ENCODE peak calls at places on chromosomes 3 and 15, in four cellular contexts. One of them, this sample, is unnamed.

GRCh38 chr3:76011121-76011520 is 225.8 kb upstream of the ZNF717 start:
- DNase-seq in adrenal gland: no peak
- DNase-seq in HEK293T: no peak
- DNase-seq in fibroblast of lung: no peak
- DNase-seq in this sample: no peak

GRCh38 chr3:181362378-181362777 is 349.3 kb upstream of the SOX2 start:
- DNase-seq in adrenal gland: peak
- DNase-seq in HEK293T: no peak
- DNase-seq in fibroblast of lung: no peak
- DNase-seq in this sample: no peak

GRCh38 chr3:120239644-120240043 is 45.4 kb downstream of the GPR156 start:
- DNase-seq in adrenal gland: no peak
- DNase-seq in HEK293T: no peak
- DNase-seq in fibroblast of lung: no peak
- DNase-seq in this sample: no peak

GRCh38 chr15:82597815-82598214 is 49.3 kb downstream of the CPEB1 start:
- DNase-seq in adrenal gland: no peak
- DNase-seq in HEK293T: no peak
- DNase-seq in fibroblast of lung: no peak
- DNase-seq in this sample: no peak

GRCh38 chr3:188361888-188362287 is 207.9 kb downstream of the LPP start:
- DNase-seq in adrenal gland: no peak
- DNase-seq in HEK293T: no peak
- DNase-seq in fibroblast of lung: no peak
- DNase-seq in this sample: no peak

GRCh38 chr3:2944628-2945027 is 165.5 kb downstream of the IL5RA start:
- DNase-seq in adrenal gland: no peak
- DNase-seq in HEK293T: no peak
- DNase-seq in fibroblast of lung: no peak
- DNase-seq in this sample: no peak

GRCh38 chr15:58249646-58250312 is 111.6 kb downstream of the AQP9 start:
- DNase-seq in adrenal gland: no peak
- DNase-seq in HEK293T: no peak
- DNase-seq in fibroblast of lung: no peak
- DNase-seq in this sample: no peak

GRCh38 chr3:16798738-16799137 is 86.0 kb upstream of the PLCL2 start:
- DNase-seq in adrenal gland: no peak
- DNase-seq in HEK293T: no peak
- DNase-seq in fibroblast of lung: no peak
- DNase-seq in this sample: no peak

GRCh38 chr15:58521293-58521991 is 89.7 kb downstream of the LIPC start:
- DNase-seq in adrenal gland: peak
- DNase-seq in HEK293T: no peak
- DNase-seq in fibroblast of lung: peak
- DNase-seq in this sample: no peak

GRCh38 chr15:71440479-71441071 is 325.3 kb downstream of the THSD4 start:
- DNase-seq in adrenal gland: no peak
- DNase-seq in HEK293T: peak
- DNase-seq in fibroblast of lung: peak
- DNase-seq in this sample: peak

GRCh38 chr15:95024388-95024787 is 793.0 kb downstream of the MCTP2 start:
- DNase-seq in adrenal gland: no peak
- DNase-seq in HEK293T: peak
- DNase-seq in fibroblast of lung: peak
- DNase-seq in this sample: no peak

GRCh38 chr3:127698264-127699097 is 25.7 kb downstream of the ABTB1 start:
- DNase-seq in adrenal gland: no peak
- DNase-seq in HEK293T: no peak
- DNase-seq in fibroblast of lung: no peak
- DNase-seq in this sample: no peak

GRCh38 chr15:90465930-90466567 is 63.7 kb upstream of the CRTC3 start:
- DNase-seq in adrenal gland: no peak
- DNase-seq in HEK293T: no peak
- DNase-seq in fibroblast of lung: no peak
- DNase-seq in this sample: no peak

GRCh38 chr3:24614353-24614752 is 119.7 kb upstream of the THRB start:
- DNase-seq in adrenal gland: no peak
- DNase-seq in HEK293T: no peak
- DNase-seq in fibroblast of lung: no peak
- DNase-seq in this sample: no peak

GRCh38 chr3:112351036-112351435 is 18.1 kb downstream of the CD200 start:
- DNase-seq in adrenal gland: no peak
- DNase-seq in HEK293T: no peak
- DNase-seq in fibroblast of lung: no peak
- DNase-seq in this sample: no peak

GRCh38 chr15:58761010-58761388 is 10.1 kb upstream of the MINDY2 start:
- DNase-seq in adrenal gland: no peak
- DNase-seq in HEK293T: no peak
- DNase-seq in fibroblast of lung: no peak
- DNase-seq in this sample: no peak

GRCh38 chr3:120302361-120302760 is 17.3 kb upstream of the GPR156 start:
- DNase-seq in adrenal gland: peak
- DNase-seq in HEK293T: no peak
- DNase-seq in fibroblast of lung: peak
- DNase-seq in this sample: no peak

GRCh38 chr15:64571857-64572291 is 111.5 kb downstream of the ZNF609 start:
- DNase-seq in adrenal gland: no peak
- DNase-seq in HEK293T: no peak
- DNase-seq in fibroblast of lung: no peak
- DNase-seq in this sample: no peak

GRCh38 chr3:157261000-157261399 is 101.1 kb upstream of the CCNL1 start:
- DNase-seq in adrenal gland: no peak
- DNase-seq in HEK293T: no peak
- DNase-seq in fibroblast of lung: no peak
- DNase-seq in this sample: no peak

GRCh38 chr3:193945126-193945525 is 190.8 kb upstream of the HES1 start:
- DNase-seq in adrenal gland: no peak
- DNase-seq in HEK293T: no peak
- DNase-seq in fibroblast of lung: no peak
- DNase-seq in this sample: no peak